ENCODE peak calls at places on chromosome 21, in four cellular contexts. E, N, S and U are unnamed samples.
A peak's percentile ranks its signal among the peaks of the same experiment; 100 is the strongest.

GRCh38 chr21:28975401-28975800 is 17.3 kb downstream of the LTN1 start:
- DNase-seq in E (no peak), N (no peak), S (no peak), U (no peak)

GRCh38 chr21:34592120-34592561 is 22.8 kb downstream of the RCAN1 start:
- DNase-seq in E (no peak), S (no peak), N (no peak), U (no peak)

GRCh38 chr21:41916888-41917433 is 36.9 kb downstream of the C2CD2 start:
- DNase-seq in S (no peak), E (no peak), N (no peak), U (no peak)

GRCh38 chr21:41427556-41427955 is 1.5 kb downstream of the MX1 start:
- DNase-seq in E (no peak), S (no peak), N (no peak), U (no peak)

GRCh38 chr21:14678987-14679574 is 133.0 kb upstream of the SAMSN1 start:
- DNase-seq in N (no peak), E (no peak), S (no peak), U (no peak)

GRCh38 chr21:38770660-38771059 is 35.1 kb upstream of the ETS2 start:
- DNase-seq in S (no peak), E (no peak), N (no peak), U (no peak)

GRCh38 chr21:45988366-45989347 is 7.1 kb downstream of the COL6A1 start:
- DNase-seq in N (peak; percentile 27), S (peak; percentile 6), E (peak; percentile 0), U (no peak)

GRCh38 chr21:29102791-29103257 is 27.6 kb upstream of the MAP3K7CL start:
- DNase-seq in E (no peak), S (no peak), N (no peak), U (no peak)

DNA sequence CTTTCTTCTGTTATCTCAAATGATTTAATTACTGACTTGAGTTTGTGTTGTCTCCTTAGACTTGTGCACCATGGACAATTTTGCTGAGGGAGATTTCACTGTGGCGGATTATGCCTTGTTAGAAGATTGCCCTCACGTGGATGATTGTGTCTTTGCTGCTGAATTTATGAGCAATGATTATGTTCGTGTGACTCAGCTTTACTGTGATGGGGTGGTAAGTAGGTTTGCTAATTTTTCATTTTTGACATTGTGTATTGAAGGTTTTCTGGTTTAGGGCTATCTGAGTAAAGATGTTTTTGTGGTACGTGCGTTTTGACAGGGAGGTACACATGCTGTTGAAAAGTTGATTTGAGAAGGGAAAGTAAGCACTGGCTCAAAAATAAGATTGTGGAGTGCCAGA is 14.1 kb downstream of the TTC3 start:
- DNase-seq in S (no peak), E (no peak), N (no peak), U (no peak)
- TF ChIP-seq CTCF in S (no peak), E (no peak), N (no peak), U (no peak)

DNA sequence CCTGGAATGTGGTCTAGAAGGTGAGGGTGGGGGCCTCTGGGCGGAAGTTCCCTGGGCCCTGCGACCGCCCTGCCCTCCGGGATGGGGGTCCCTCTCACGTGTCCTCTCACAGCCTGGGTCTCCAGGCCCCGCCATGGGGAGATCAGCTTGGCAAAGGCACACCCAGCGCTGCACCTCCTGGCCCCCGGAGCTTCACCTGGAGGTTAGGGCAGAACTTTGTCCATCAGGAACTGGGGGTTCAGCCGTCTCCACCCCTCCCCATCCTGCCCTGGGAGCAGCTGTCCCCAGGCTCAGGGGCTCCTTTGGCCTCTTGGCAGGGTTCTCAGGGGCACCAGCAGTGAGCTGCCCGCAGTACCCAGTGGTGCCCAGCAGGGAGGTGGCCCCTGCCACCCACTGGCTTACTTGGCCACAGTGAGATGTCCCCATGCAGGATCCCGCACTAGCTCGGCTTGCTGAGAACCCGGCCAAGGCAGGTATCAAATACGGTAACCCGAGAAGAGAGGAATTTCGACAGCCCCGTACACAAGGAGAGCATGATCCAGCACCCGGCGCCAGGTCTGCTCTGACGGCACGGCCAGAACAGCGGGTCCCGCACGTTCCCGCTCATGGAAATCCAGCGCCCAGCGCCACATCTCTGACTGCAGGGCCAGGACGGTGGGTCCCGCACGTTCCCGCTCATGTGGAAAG is 36.7 kb downstream of the RRP1 start:
- DNase-seq in N (no peak), S (peak; percentile 54), E (no peak), U (no peak)
- TF ChIP-seq CTCF in N (no peak), S (no peak), E (peak; percentile 28), U (no peak)

DNA sequence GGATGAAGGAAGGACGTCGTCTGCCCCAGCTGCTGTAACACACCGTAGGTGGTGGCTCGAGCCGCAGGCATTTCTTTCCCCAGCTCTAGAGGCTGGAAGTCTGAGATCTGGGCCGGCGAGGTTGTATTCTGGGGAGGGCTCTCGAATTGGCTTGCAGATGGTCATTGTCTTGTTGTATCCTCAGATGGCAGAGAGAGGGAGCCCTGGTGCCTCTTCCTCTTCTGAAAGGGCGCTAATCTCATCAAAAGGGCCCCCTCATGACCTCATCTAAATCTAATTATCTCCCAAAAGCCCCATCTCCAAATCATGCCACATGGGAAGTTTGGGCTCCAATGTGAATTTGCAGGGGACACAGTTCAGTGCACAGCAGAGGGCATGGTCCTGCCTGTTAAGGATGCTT is 109.0 kb downstream of the SIK1 start:
- DNase-seq in E (no peak), N (no peak), S (no peak), U (no peak)
- TF ChIP-seq CTCF in E (no peak), N (no peak), S (no peak), U (no peak)

DNA sequence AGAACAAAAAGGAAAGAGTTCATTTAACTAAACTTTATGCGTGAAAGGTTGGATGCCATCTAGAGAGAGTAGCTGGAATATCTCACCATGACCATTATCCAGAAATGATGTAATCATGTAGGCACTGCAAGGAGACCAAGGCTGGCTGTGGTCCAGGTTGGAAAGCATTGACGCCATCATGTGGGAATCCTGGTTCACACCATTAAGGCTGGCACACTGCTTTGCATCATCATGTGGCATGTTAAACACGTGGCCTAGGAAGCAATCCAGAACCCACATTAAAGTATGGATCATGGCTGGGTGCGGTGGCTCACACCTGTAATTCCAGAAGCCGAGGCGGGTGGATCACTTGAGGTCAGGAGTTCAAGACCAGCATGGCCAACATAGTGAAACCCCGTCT is 4.3 kb downstream of the ADAMTS1 start:
- DNase-seq in S (no peak), N (no peak), E (peak; percentile 56), U (no peak)
- TF ChIP-seq CTCF in S (no peak), N (no peak), E (peak; percentile 18), U (no peak)